ENCODE peak calls at places on chromosomes 12 and 14, in five cellular contexts. One of them, this sample, is unnamed.

GRCh38 chr14:96762650-96763049 is 34.5 kb upstream of the VRK1 start:
- DNase-seq in stimulated activated CD4-positive, alpha-beta T cell treated with anti-CD3 and anti-CD28 coated beads, Interleukin-4, amount 100 ng/mL, for 48 hours: no peak
- DNase-seq in AG08396: peak; percentile 56
- DNase-seq in NCI-H146: peak; percentile 35
- DNase-seq in T-cell: peak; percentile 14
- DNase-seq in this sample: peak; percentile 8

GRCh38 chr12:47737936-47738335 is 12.6 kb upstream of the ENDOU start:
- DNase-seq in stimulated activated CD4-positive, alpha-beta T cell treated with anti-CD3 and anti-CD28 coated beads, Interleukin-4, amount 100 ng/mL, for 48 hours: no peak
- DNase-seq in AG08396: no peak
- DNase-seq in NCI-H146: no peak
- DNase-seq in T-cell: no peak
- DNase-seq in this sample: no peak

GRCh38 chr14:58878740-58879139 is 241.0 kb downstream of the DACT1 start:
- DNase-seq in stimulated activated CD4-positive, alpha-beta T cell treated with anti-CD3 and anti-CD28 coated beads, Interleukin-4, amount 100 ng/mL, for 48 hours: no peak
- DNase-seq in AG08396: no peak
- DNase-seq in NCI-H146: no peak
- DNase-seq in T-cell: no peak
- DNase-seq in this sample: no peak

GRCh38 chr12:56749364-56749763 is 2.8 kb downstream of the PRIM1 start:
- DNase-seq in stimulated activated CD4-positive, alpha-beta T cell treated with anti-CD3 and anti-CD28 coated beads, Interleukin-4, amount 100 ng/mL, for 48 hours: no peak
- DNase-seq in AG08396: no peak
- DNase-seq in NCI-H146: no peak
- DNase-seq in T-cell: no peak
- DNase-seq in this sample: no peak

GRCh38 chr12:11839093-11839641 is 189.7 kb downstream of the ETV6 start:
- DNase-seq in stimulated activated CD4-positive, alpha-beta T cell treated with anti-CD3 and anti-CD28 coated beads, Interleukin-4, amount 100 ng/mL, for 48 hours: no peak
- DNase-seq in AG08396: no peak
- DNase-seq in NCI-H146: no peak
- DNase-seq in T-cell: no peak
- DNase-seq in this sample: peak; percentile 92

GRCh38 chr14:20661197-20661596 is 19.7 kb upstream of the OR6S1 start:
- DNase-seq in stimulated activated CD4-positive, alpha-beta T cell treated with anti-CD3 and anti-CD28 coated beads, Interleukin-4, amount 100 ng/mL, for 48 hours: no peak
- DNase-seq in AG08396: no peak
- DNase-seq in NCI-H146: no peak
- DNase-seq in T-cell: no peak
- DNase-seq in this sample: no peak

GRCh38 chr14:51846631-51847488 is 13.6 kb upstream of the GNG2 start:
- DNase-seq in stimulated activated CD4-positive, alpha-beta T cell treated with anti-CD3 and anti-CD28 coated beads, Interleukin-4, amount 100 ng/mL, for 48 hours: peak; percentile 83
- DNase-seq in AG08396: no peak
- DNase-seq in NCI-H146: peak; percentile 88
- DNase-seq in T-cell: peak; percentile 93
- DNase-seq in this sample: peak; percentile 72

GRCh38 chr12:29611906-29612305 is 114.4 kb upstream of the OVCH1 start:
- DNase-seq in stimulated activated CD4-positive, alpha-beta T cell treated with anti-CD3 and anti-CD28 coated beads, Interleukin-4, amount 100 ng/mL, for 48 hours: no peak
- DNase-seq in AG08396: peak; percentile 57
- DNase-seq in NCI-H146: no peak
- DNase-seq in T-cell: no peak
- DNase-seq in this sample: no peak

GRCh38 chr12:76193961-76194360 is 109.5 kb upstream of the NAP1L1 start:
- DNase-seq in stimulated activated CD4-positive, alpha-beta T cell treated with anti-CD3 and anti-CD28 coated beads, Interleukin-4, amount 100 ng/mL, for 48 hours: no peak
- DNase-seq in AG08396: no peak
- DNase-seq in NCI-H146: no peak
- DNase-seq in T-cell: no peak
- DNase-seq in this sample: no peak

GRCh38 chr12:101021442-101021841 is 188.6 kb downstream of the SLC5A8 start:
- DNase-seq in stimulated activated CD4-positive, alpha-beta T cell treated with anti-CD3 and anti-CD28 coated beads, Interleukin-4, amount 100 ng/mL, for 48 hours: no peak
- DNase-seq in AG08396: no peak
- DNase-seq in NCI-H146: no peak
- DNase-seq in T-cell: no peak
- DNase-seq in this sample: no peak

GRCh38 chr14:74843653-74844052 is 32.3 kb downstream of the PROX2 start:
- DNase-seq in stimulated activated CD4-positive, alpha-beta T cell treated with anti-CD3 and anti-CD28 coated beads, Interleukin-4, amount 100 ng/mL, for 48 hours: no peak
- DNase-seq in AG08396: peak; percentile 25
- DNase-seq in NCI-H146: no peak
- DNase-seq in T-cell: no peak
- DNase-seq in this sample: no peak

GRCh38 chr14:100237735-100238418 is 1.1 kb upstream of the YY1 start:
- DNase-seq in stimulated activated CD4-positive, alpha-beta T cell treated with anti-CD3 and anti-CD28 coated beads, Interleukin-4, amount 100 ng/mL, for 48 hours: peak; percentile 32
- DNase-seq in AG08396: peak; percentile 59
- DNase-seq in NCI-H146: peak; percentile 54
- DNase-seq in T-cell: no peak
- DNase-seq in this sample: peak; percentile 58

GRCh38 chr14:38866461-38866860 is 236.6 kb downstream of the SEC23A start:
- DNase-seq in stimulated activated CD4-positive, alpha-beta T cell treated with anti-CD3 and anti-CD28 coated beads, Interleukin-4, amount 100 ng/mL, for 48 hours: no peak
- DNase-seq in AG08396: no peak
- DNase-seq in NCI-H146: peak; percentile 61
- DNase-seq in T-cell: no peak
- DNase-seq in this sample: peak; percentile 79

GRCh38 chr12:90390947-90391346 is 564.0 kb downstream of the CCER1 start:
- DNase-seq in stimulated activated CD4-positive, alpha-beta T cell treated with anti-CD3 and anti-CD28 coated beads, Interleukin-4, amount 100 ng/mL, for 48 hours: no peak
- DNase-seq in AG08396: no peak
- DNase-seq in NCI-H146: no peak
- DNase-seq in T-cell: no peak
- DNase-seq in this sample: no peak

GRCh38 chr12:6383572-6384498 is at the start of gene LTBR:
- DNase-seq in stimulated activated CD4-positive, alpha-beta T cell treated with anti-CD3 and anti-CD28 coated beads, Interleukin-4, amount 100 ng/mL, for 48 hours: no peak
- DNase-seq in AG08396: peak; percentile 97
- DNase-seq in NCI-H146: peak; percentile 94
- DNase-seq in T-cell: no peak
- DNase-seq in this sample: no peak

GRCh38 chr12:123058980-123059379 is 78.5 kb downstream of the ARL6IP4 start:
- DNase-seq in stimulated activated CD4-positive, alpha-beta T cell treated with anti-CD3 and anti-CD28 coated beads, Interleukin-4, amount 100 ng/mL, for 48 hours: no peak
- DNase-seq in AG08396: no peak
- DNase-seq in NCI-H146: no peak
- DNase-seq in T-cell: no peak
- DNase-seq in this sample: no peak

GRCh38 chr12:75923964-75924666 is 107.5 kb downstream of the PHLDA1 start:
- DNase-seq in stimulated activated CD4-positive, alpha-beta T cell treated with anti-CD3 and anti-CD28 coated beads, Interleukin-4, amount 100 ng/mL, for 48 hours: no peak
- DNase-seq in AG08396: peak; percentile 7
- DNase-seq in NCI-H146: no peak
- DNase-seq in T-cell: no peak
- DNase-seq in this sample: no peak

GRCh38 chr14:99573000-99573330 is 31.0 kb downstream of the CCDC85C start:
- DNase-seq in stimulated activated CD4-positive, alpha-beta T cell treated with anti-CD3 and anti-CD28 coated beads, Interleukin-4, amount 100 ng/mL, for 48 hours: no peak
- DNase-seq in AG08396: no peak
- DNase-seq in NCI-H146: peak; percentile 64
- DNase-seq in T-cell: no peak
- DNase-seq in this sample: peak; percentile 30

GRCh38 chr14:95184413-95184790 is 27.1 kb upstream of the DICER1 start:
- DNase-seq in stimulated activated CD4-positive, alpha-beta T cell treated with anti-CD3 and anti-CD28 coated beads, Interleukin-4, amount 100 ng/mL, for 48 hours: no peak
- DNase-seq in AG08396: no peak
- DNase-seq in NCI-H146: no peak
- DNase-seq in T-cell: no peak
- DNase-seq in this sample: no peak